ENCODE peak calls at places on chromosome 10, in seven cellular contexts. One of them, this sample, is unnamed.

GRCh38 chr10:117539271-117539876 is 3.2 kb upstream of the EMX2 start:
- DNase-seq in BE2C: no peak
- DNase-seq in RWPE1: no peak
- DNase-seq in neural crest cell: no peak
- DNase-seq in transverse colon: no peak
- DNase-seq in pancreas: no peak
- DNase-seq in endothelial cell: no peak
- DNase-seq in this sample: no peak

GRCh38 chr10:131915484-131915883 is 14.7 kb downstream of the PPP2R2D start:
- DNase-seq in BE2C: no peak
- DNase-seq in RWPE1: no peak
- DNase-seq in neural crest cell: no peak
- DNase-seq in transverse colon: no peak
- DNase-seq in pancreas: no peak
- DNase-seq in endothelial cell: no peak
- DNase-seq in this sample: no peak

GRCh38 chr10:93259126-93259525 is 185.4 kb downstream of the CYP26A1 start:
- DNase-seq in BE2C: no peak
- DNase-seq in RWPE1: no peak
- DNase-seq in neural crest cell: no peak
- DNase-seq in transverse colon: no peak
- DNase-seq in pancreas: no peak
- DNase-seq in endothelial cell: no peak
- DNase-seq in this sample: no peak

GRCh38 chr10:130300608-130301025 is 164.4 kb downstream of the GLRX3 start:
- DNase-seq in BE2C: no peak
- DNase-seq in RWPE1: no peak
- DNase-seq in neural crest cell: no peak
- DNase-seq in transverse colon: no peak
- DNase-seq in pancreas: no peak
- DNase-seq in endothelial cell: no peak
- DNase-seq in this sample: peak; percentile 45

GRCh38 chr10:125014984-125015944 is 73.3 kb downstream of the ZRANB1 start:
- DNase-seq in BE2C: peak; percentile 59
- DNase-seq in RWPE1: no peak
- DNase-seq in neural crest cell: no peak
- DNase-seq in transverse colon: no peak
- DNase-seq in pancreas: peak; percentile 25
- DNase-seq in endothelial cell: no peak
- DNase-seq in this sample: no peak

GRCh38 chr10:99593312-99593711 is 26.9 kb downstream of the SLC25A28 start:
- DNase-seq in BE2C: no peak
- DNase-seq in RWPE1: no peak
- DNase-seq in neural crest cell: no peak
- DNase-seq in transverse colon: peak; percentile 82
- DNase-seq in pancreas: peak; percentile 40
- DNase-seq in endothelial cell: no peak
- DNase-seq in this sample: no peak

GRCh38 chr10:97074256-97075145 is 111.3 kb downstream of the SLIT1 start:
- DNase-seq in BE2C: peak; percentile 27
- DNase-seq in RWPE1: no peak
- DNase-seq in neural crest cell: no peak
- DNase-seq in transverse colon: no peak
- DNase-seq in pancreas: no peak
- DNase-seq in endothelial cell: no peak
- DNase-seq in this sample: no peak

GRCh38 chr10:24669285-24669861 is 54.3 kb downstream of the ARHGAP21 start:
- DNase-seq in BE2C: no peak
- DNase-seq in RWPE1: no peak
- DNase-seq in neural crest cell: no peak
- DNase-seq in transverse colon: no peak
- DNase-seq in pancreas: no peak
- DNase-seq in endothelial cell: no peak
- DNase-seq in this sample: no peak

GRCh38 chr10:110456046-110456445 is 41.7 kb upstream of the DUSP5 start:
- DNase-seq in BE2C: no peak
- DNase-seq in RWPE1: peak; percentile 48
- DNase-seq in neural crest cell: no peak
- DNase-seq in transverse colon: peak; percentile 32
- DNase-seq in pancreas: no peak
- DNase-seq in endothelial cell: no peak
- DNase-seq in this sample: no peak

GRCh38 chr10:17431871-17432311 is 22.5 kb downstream of the ST8SIA6 start:
- DNase-seq in BE2C: no peak
- DNase-seq in RWPE1: no peak
- DNase-seq in neural crest cell: no peak
- DNase-seq in transverse colon: no peak
- DNase-seq in pancreas: no peak
- DNase-seq in endothelial cell: no peak
- DNase-seq in this sample: no peak

GRCh38 chr10:48390933-48391845 is 84.7 kb downstream of the MAPK8 start:
- DNase-seq in BE2C: no peak
- DNase-seq in RWPE1: peak; percentile 11
- DNase-seq in neural crest cell: no peak
- DNase-seq in transverse colon: no peak
- DNase-seq in pancreas: no peak
- DNase-seq in endothelial cell: no peak
- DNase-seq in this sample: no peak

GRCh38 chr10:15262036-15262713 is 93.7 kb upstream of the NMT2 start:
- DNase-seq in BE2C: no peak
- DNase-seq in RWPE1: peak; percentile 20
- DNase-seq in neural crest cell: no peak
- DNase-seq in transverse colon: peak; percentile 25
- DNase-seq in pancreas: no peak
- DNase-seq in endothelial cell: no peak
- DNase-seq in this sample: no peak

GRCh38 chr10:930415-931325 is 835 bp downstream of the LARP4B start:
- DNase-seq in BE2C: peak; percentile 28
- DNase-seq in RWPE1: peak; percentile 59
- DNase-seq in neural crest cell: peak; percentile 28
- DNase-seq in transverse colon: peak; percentile 76
- DNase-seq in pancreas: peak; percentile 61
- DNase-seq in endothelial cell: peak; percentile 73
- DNase-seq in this sample: no peak

GRCh38 chr10:70810967-70811366 is 4.8 kb upstream of the SGPL1 start:
- DNase-seq in BE2C: no peak
- DNase-seq in RWPE1: no peak
- DNase-seq in neural crest cell: no peak
- DNase-seq in transverse colon: no peak
- DNase-seq in pancreas: no peak
- DNase-seq in endothelial cell: no peak
- DNase-seq in this sample: no peak

DNA sequence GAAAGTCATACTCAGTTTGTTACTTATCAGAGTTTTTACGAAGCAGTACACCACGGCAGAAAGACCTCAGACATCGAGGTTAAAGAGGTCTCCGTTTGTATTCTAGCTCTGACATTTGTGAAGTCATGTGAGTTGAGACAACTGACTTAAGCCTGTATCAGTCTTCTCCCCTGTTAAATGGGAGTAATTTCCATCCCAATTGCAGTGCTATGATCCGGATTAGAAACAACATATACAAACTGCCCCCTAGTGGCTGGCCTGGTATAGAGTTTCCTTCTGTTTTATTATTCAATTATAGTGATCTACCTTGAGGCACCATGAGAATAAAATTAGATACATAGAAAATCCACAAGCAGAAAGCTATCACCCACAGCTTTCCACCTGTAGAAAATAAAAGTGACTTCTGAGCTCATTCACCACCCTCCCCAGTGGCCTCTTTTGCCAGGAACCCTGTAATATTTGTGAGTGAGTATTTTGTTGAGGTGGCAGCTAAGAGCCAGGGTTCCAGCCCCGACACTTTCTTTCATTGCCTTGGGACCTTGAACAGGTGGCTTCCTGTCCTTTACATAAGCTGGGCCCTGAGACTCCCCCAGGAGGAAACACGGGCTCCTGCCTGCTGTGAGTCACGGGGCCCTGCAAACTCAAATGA is 607.2 kb upstream of the MGMT start:
- DNase-seq in BE2C: peak; percentile 39
- DNase-seq in RWPE1: no peak
- DNase-seq in neural crest cell: peak; percentile 40
- DNase-seq in transverse colon: peak; percentile 45
- DNase-seq in pancreas: no peak
- DNase-seq in endothelial cell: peak; percentile 53
- DNase-seq in this sample: no peak
- TF ChIP-seq CTCF in BE2C: peak; percentile 64
- TF ChIP-seq CTCF in RWPE1: no peak
- TF ChIP-seq CTCF in neural crest cell: peak; percentile 73
- TF ChIP-seq CTCF in transverse colon: peak; percentile 53
- TF ChIP-seq CTCF in pancreas: peak; percentile 13
- TF ChIP-seq CTCF in endothelial cell: peak; percentile 77
- TF ChIP-seq CTCF in this sample: peak; percentile 55

GRCh38 chr10:86261933-86262665 is 104.5 kb downstream of the GRID1 start:
- DNase-seq in BE2C: peak; percentile 59
- DNase-seq in RWPE1: peak; percentile 32
- DNase-seq in neural crest cell: no peak
- DNase-seq in transverse colon: no peak
- DNase-seq in pancreas: peak; percentile 38
- DNase-seq in endothelial cell: peak; percentile 36
- DNase-seq in this sample: no peak
- TF ChIP-seq CTCF in BE2C: peak; percentile 61
- TF ChIP-seq CTCF in RWPE1: no peak
- TF ChIP-seq CTCF in neural crest cell: peak; percentile 45
- TF ChIP-seq CTCF in transverse colon: no peak
- TF ChIP-seq CTCF in pancreas: no peak
- TF ChIP-seq CTCF in endothelial cell: no peak
- TF ChIP-seq CTCF in this sample: no peak

GRCh38 chr10:33046792-33047191 is 88.8 kb upstream of the ITGB1 start:
- DNase-seq in BE2C: no peak
- DNase-seq in RWPE1: no peak
- DNase-seq in neural crest cell: no peak
- DNase-seq in transverse colon: no peak
- DNase-seq in pancreas: no peak
- DNase-seq in endothelial cell: no peak
- DNase-seq in this sample: no peak

GRCh38 chr10:33052476-33052875 is 94.4 kb upstream of the ITGB1 start:
- DNase-seq in BE2C: no peak
- DNase-seq in RWPE1: no peak
- DNase-seq in neural crest cell: no peak
- DNase-seq in transverse colon: no peak
- DNase-seq in pancreas: no peak
- DNase-seq in endothelial cell: no peak
- DNase-seq in this sample: no peak

GRCh38 chr10:33042565-33042964 is 84.5 kb upstream of the ITGB1 start:
- DNase-seq in BE2C: no peak
- DNase-seq in RWPE1: no peak
- DNase-seq in neural crest cell: no peak
- DNase-seq in transverse colon: no peak
- DNase-seq in pancreas: no peak
- DNase-seq in endothelial cell: no peak
- DNase-seq in this sample: no peak

GRCh38 chr10:33048223-33048622 is 90.2 kb upstream of the ITGB1 start:
- DNase-seq in BE2C: no peak
- DNase-seq in RWPE1: no peak
- DNase-seq in neural crest cell: no peak
- DNase-seq in transverse colon: no peak
- DNase-seq in pancreas: no peak
- DNase-seq in endothelial cell: no peak
- DNase-seq in this sample: no peak

GRCh38 chr10:33047655-33048054 is 89.6 kb upstream of the ITGB1 start:
- DNase-seq in BE2C: no peak
- DNase-seq in RWPE1: no peak
- DNase-seq in neural crest cell: no peak
- DNase-seq in transverse colon: no peak
- DNase-seq in pancreas: no peak
- DNase-seq in endothelial cell: no peak
- DNase-seq in this sample: no peak
- TF ChIP-seq CTCF in BE2C: no peak
- TF ChIP-seq CTCF in RWPE1: no peak
- TF ChIP-seq CTCF in neural crest cell: no peak
- TF ChIP-seq CTCF in transverse colon: no peak
- TF ChIP-seq CTCF in pancreas: no peak
- TF ChIP-seq CTCF in endothelial cell: no peak
- TF ChIP-seq CTCF in this sample: no peak

DNA sequence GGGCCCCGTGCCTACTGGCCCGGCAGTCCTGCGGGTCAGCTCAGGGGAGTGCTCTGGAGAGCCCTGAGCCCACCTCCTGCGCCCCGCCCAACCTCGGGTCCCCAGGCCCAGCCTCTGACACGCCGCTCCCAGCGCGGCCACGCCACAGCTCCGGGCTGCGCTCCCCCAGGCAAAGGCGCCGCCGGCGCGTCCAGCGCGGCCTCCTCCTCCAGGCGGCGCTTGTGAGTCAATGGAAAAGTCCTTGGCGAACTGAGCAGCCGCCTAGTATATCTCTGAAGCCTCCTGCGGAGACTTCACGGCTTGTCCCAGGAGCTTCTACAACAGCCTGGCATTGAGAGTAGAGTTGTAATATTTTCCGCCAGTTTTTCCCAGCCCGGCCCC is 29.5 kb upstream of the BMS1 start:
- DNase-seq in BE2C: peak; percentile 79
- DNase-seq in RWPE1: peak; percentile 65
- DNase-seq in neural crest cell: peak; percentile 79
- DNase-seq in transverse colon: peak; percentile 83
- DNase-seq in pancreas: peak; percentile 87
- DNase-seq in endothelial cell: peak; percentile 90
- DNase-seq in this sample: no peak
- TF ChIP-seq CTCF in BE2C: peak; percentile 86
- TF ChIP-seq CTCF in RWPE1: peak; percentile 90
- TF ChIP-seq CTCF in neural crest cell: peak; percentile 75
- TF ChIP-seq CTCF in transverse colon: peak; percentile 83
- TF ChIP-seq CTCF in pancreas: peak; percentile 85
- TF ChIP-seq CTCF in endothelial cell: peak; percentile 75
- TF ChIP-seq CTCF in this sample: peak; percentile 79

GRCh38 chr10:103066141-103067098 is 126.7 kb downstream of the NT5C2 start:
- DNase-seq in BE2C: no peak
- DNase-seq in RWPE1: no peak
- DNase-seq in neural crest cell: no peak
- DNase-seq in transverse colon: no peak
- DNase-seq in pancreas: no peak
- DNase-seq in endothelial cell: no peak
- DNase-seq in this sample: no peak
- TF ChIP-seq CTCF in BE2C: no peak
- TF ChIP-seq CTCF in RWPE1: no peak
- TF ChIP-seq CTCF in neural crest cell: no peak
- TF ChIP-seq CTCF in transverse colon: no peak
- TF ChIP-seq CTCF in pancreas: no peak
- TF ChIP-seq CTCF in endothelial cell: no peak
- TF ChIP-seq CTCF in this sample: no peak

GRCh38 chr10:52566471-52567246 is 205.9 kb downstream of the MBL2 start:
- DNase-seq in BE2C: peak; percentile 11
- DNase-seq in RWPE1: peak; percentile 40
- DNase-seq in neural crest cell: no peak
- DNase-seq in transverse colon: no peak
- DNase-seq in pancreas: no peak
- DNase-seq in endothelial cell: peak; percentile 13
- DNase-seq in this sample: no peak
- TF ChIP-seq CTCF in BE2C: peak; percentile 54
- TF ChIP-seq CTCF in RWPE1: peak; percentile 32
- TF ChIP-seq CTCF in neural crest cell: peak; percentile 67
- TF ChIP-seq CTCF in transverse colon: no peak
- TF ChIP-seq CTCF in pancreas: no peak
- TF ChIP-seq CTCF in endothelial cell: peak; percentile 75
- TF ChIP-seq CTCF in this sample: no peak

GRCh38 chr10:123502983-123503382 is 163.2 kb upstream of the GPR26 start:
- DNase-seq in BE2C: no peak
- DNase-seq in RWPE1: no peak
- DNase-seq in neural crest cell: no peak
- DNase-seq in transverse colon: no peak
- DNase-seq in pancreas: no peak
- DNase-seq in endothelial cell: no peak
- DNase-seq in this sample: no peak
- TF ChIP-seq CTCF in BE2C: peak; percentile 19
- TF ChIP-seq CTCF in RWPE1: no peak
- TF ChIP-seq CTCF in neural crest cell: no peak
- TF ChIP-seq CTCF in transverse colon: no peak
- TF ChIP-seq CTCF in pancreas: no peak
- TF ChIP-seq CTCF in endothelial cell: no peak
- TF ChIP-seq CTCF in this sample: no peak

This sample was measured in CD14-positive monocyte.